ENCODE peak calls at places on chromosomes 11 and 22, in eight cellular contexts. V, A, G, Z, I, F, L and C are unnamed samples. For H3K4me1, the result is how much of the 10 kb centered on the place peaks cover.

GRCh38 chr11:1076061-1076665 is 1.5 kb downstream of the MUC2 start:
- DNase-seq in G (no peak), Z (no peak), A (peak), L (no peak), I (no peak), F (no peak), V (no peak), C (no peak)

GRCh38 chr11:70725786-70726185 is 327.5 kb downstream of the CTTN start:
- DNase-seq in A (no peak), G (no peak), L (no peak), V (no peak), F (no peak), I (no peak), Z (no peak), C (no peak)

GRCh38 chr22:45859231-45860161 is 117.5 kb downstream of the WNT7B start:
- DNase-seq in V (no peak), F (no peak), Z (no peak), A (no peak), I (peak), L (no peak), G (no peak), C (peak)

GRCh38 chr11:76233936-76234703 is 27.8 kb upstream of the WNT11 start:
- DNase-seq in L (peak), A (peak), F (peak), V (peak), G (peak), I (no peak), Z (peak), C (no peak)

GRCh38 chr11:105392546-105392945 is 217.3 kb upstream of the GRIA4 start:
- DNase-seq in G (no peak), A (no peak), Z (no peak), I (no peak), F (no peak), L (no peak), V (no peak), C (no peak)

GRCh38 chr11:80103149-80103859 is 662.5 kb upstream of the TENM4 start:
- DNase-seq in L (no peak), G (no peak), V (no peak), Z (no peak), I (peak), A (no peak), F (no peak), C (no peak)

GRCh38 chr11:84408946-84409411 is 1122.8 kb upstream of the CCDC90B start:
- DNase-seq in V (no peak), G (no peak), F (peak), A (no peak), Z (no peak), I (no peak), L (no peak), C (no peak)

GRCh38 chr22:27799334-27800249 is 2.0 kb downstream of the MN1 start:
- DNase-seq in A (no peak), L (no peak), I (no peak), G (no peak), V (no peak), Z (no peak), F (no peak), C (peak)

GRCh38 chr11:72224587-72225410 is at the start of gene INPPL1:
- DNase-seq in Z (peak), G (no peak), I (no peak), V (peak), L (no peak), F (peak), A (peak), C (peak)

GRCh38 chr11:107337917-107338316 is 119.7 kb downstream of the CWF19L2 start:
- DNase-seq in I (no peak), L (no peak), A (no peak), G (no peak), F (no peak), V (no peak), Z (no peak), C (no peak)

GRCh38 chr11:116558504-116559252 is 214.1 kb downstream of the BUD13 start:
- DNase-seq in Z (no peak), I (no peak), F (no peak), L (no peak), G (peak), A (no peak), V (no peak), C (no peak)

GRCh38 chr11:134289789-134290188 is 13.6 kb downstream of the GLB1L3 start:
- DNase-seq in L (no peak), F (no peak), A (no peak), G (no peak), I (no peak), Z (peak), V (no peak), C (no peak)

GRCh38 chr11:74282421-74282820 is 29.0 kb downstream of the P4HA3 start:
- DNase-seq in F (no peak), L (no peak), G (no peak), Z (no peak), I (no peak), V (no peak), A (no peak), C (no peak)

GRCh38 chr11:120547871-120548681 is 36.5 kb downstream of the GRIK4 start:
- DNase-seq in V (peak), L (no peak), Z (peak), F (peak), G (peak), I (no peak), A (peak), C (peak)

GRCh38 chr11:62889484-62890437 is 9.1 kb downstream of the SLC3A2 start:
- DNase-seq in F (no peak), Z (no peak), I (peak), A (no peak), V (peak), L (no peak), G (peak), C (no peak)

GRCh38 chr22:20396639-20397038 is 2.7 kb downstream of the ZNF74 start:
- DNase-seq in F (no peak), V (no peak), A (no peak), L (no peak), Z (no peak), G (no peak), I (no peak), C (no peak)

GRCh38 chr22:45296628-45297297 is 12.0 kb downstream of the UPK3A start:
- DNase-seq in V (no peak), F (no peak), I (no peak), G (no peak), Z (no peak), L (no peak), A (no peak), C (no peak)

GRCh38 chr11:76799061-76799804 is 16.1 kb downstream of the TSKU start:
- DNase-seq in A (peak), G (peak), F (peak), L (peak), V (peak), Z (peak), I (no peak), C (peak)

GRCh38 chr11:60360621-60361020 is 17.7 kb upstream of the MS4A7 start:
- DNase-seq in V (no peak), L (no peak), G (no peak), Z (no peak), A (no peak), F (peak), I (no peak), C (no peak)

GRCh38 chr11:128179049-128179448 is 408.3 kb downstream of the ETS1 start:
- DNase-seq in I (no peak), A (no peak), V (no peak), L (no peak), F (no peak), Z (no peak), G (no peak), C (no peak)

GRCh38 chr22:47384977-47385376 is 622.5 kb downstream of the TBC1D22A start:
- DNase-seq in G (no peak), Z (no peak), A (peak), I (no peak), V (no peak), F (no peak), L (no peak), C (no peak)

GRCh38 chr11:111909378-111909777 is 2.2 kb downstream of the CRYAB start:
- DNase-seq in V (no peak), L (no peak), A (no peak), G (no peak), I (no peak), Z (no peak), F (no peak), C (no peak)

GRCh38 chr11:6321961-6322362 is 1.7 kb upstream of the CAVIN3 start:
- DNase-seq in L (no peak), G (peak), V (no peak), A (no peak), F (peak), Z (no peak), I (peak), C (no peak)

GRCh38 chr11:15035283-15035682 is 38.1 kb upstream of the CALCB start:
- DNase-seq in Z (no peak), A (no peak), I (no peak), F (peak), V (no peak), G (no peak), L (no peak), C (no peak)

GRCh38 chr11:64089915-64090810 is 54.4 kb downstream of the FLRT1 start:
- DNase-seq in A (no peak), F (no peak), L (no peak), I (no peak), V (no peak), Z (no peak), G (no peak), C (no peak)

GRCh38 chr11:117834838-117835443 is 10.4 kb upstream of the FXYD2 start:
- DNase-seq in G (no peak), I (no peak), V (peak), Z (no peak), F (no peak), L (no peak), A (peak), C (peak)

GRCh38 chr22:39309881-39310714 is 9.3 kb downstream of the RPL3 start:
- DNase-seq in I (no peak), Z (peak), F (no peak), V (no peak), A (no peak), G (no peak), L (no peak), C (no peak)

GRCh38 chr11:16117989-16118810 is 238.1 kb downstream of the SOX6 start:
- DNase-seq in V (no peak), I (no peak), L (no peak), F (no peak), Z (no peak), G (no peak), A (no peak), C (no peak)

GRCh38 chr11:129209891-129210830 is 18.0 kb upstream of the ARHGAP32 start:
- DNase-seq in I (no peak), Z (no peak), V (no peak), L (no peak), G (no peak), A (no peak), F (no peak), C (no peak)

GRCh38 chr11:41235670-41236069 is 223.8 kb downstream of the LRRC4C start:
- DNase-seq in G (no peak), F (no peak), Z (no peak), V (no peak), I (no peak), A (no peak), L (no peak), C (no peak)

GRCh38 chr11:112620621-112621394 is 340.4 kb upstream of the NCAM1 start:
- DNase-seq in L (no peak), A (no peak), F (no peak), V (no peak), I (no peak), Z (peak), G (no peak), C (no peak)

GRCh38 chr22:30921108-30921507 is 47.5 kb downstream of the MORC2 start:
- DNase-seq in F (no peak), A (peak), Z (no peak), G (no peak), L (no peak), V (no peak), I (no peak), C (no peak)

GRCh38 chr11:44658451-44658850 is 68.3 kb upstream of the TSPAN18 start:
- DNase-seq in Z (no peak), G (peak), I (no peak), L (no peak), F (peak), V (no peak), A (no peak), C (no peak)

GRCh38 chr22:49457146-49457545 is 370.5 kb downstream of the BRD1 start:
- DNase-seq in G (no peak), F (no peak), I (no peak), Z (no peak), A (no peak), L (peak), V (no peak), C (no peak)

DNA sequence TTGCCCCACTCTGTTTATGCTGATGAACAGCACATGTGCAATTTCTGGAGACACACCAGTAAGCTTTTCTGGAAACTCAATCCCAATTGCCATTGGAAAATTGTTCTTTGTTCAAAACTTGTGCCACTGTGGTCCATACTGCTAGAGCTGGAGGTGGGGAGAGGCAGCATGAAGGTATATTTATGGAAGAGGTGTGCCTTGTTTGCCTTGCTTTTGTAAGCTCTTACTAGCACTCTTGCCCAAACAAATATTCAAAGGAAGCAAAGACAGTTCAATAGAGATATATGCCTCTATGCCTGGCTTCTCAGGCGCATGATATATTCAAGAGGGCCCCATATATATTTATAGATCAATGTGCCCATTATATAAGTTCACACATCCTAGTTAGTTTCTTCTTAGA is 42.7 kb downstream of the TIMP3 start:
- DNase-seq in Z (no peak), G (no peak), V (no peak), I (no peak), L (no peak), F (no peak), A (no peak), C (no peak)
- H3K4me1 ChIP-seq in Z (under half), G (under half), V (under half), I (under half), L (half or more), F (under half), A (under half), C (under half)

GRCh38 chr22:37660709-37661045 is 2.2 kb downstream of the PDXP start:
- DNase-seq in Z (no peak), V (no peak), F (no peak), G (no peak), I (no peak), L (no peak), A (no peak), C (no peak)

GRCh38 chr22:37661160-37661924 is 2.8 kb downstream of the PDXP start:
- DNase-seq in I (no peak), L (no peak), G (no peak), V (no peak), Z (no peak), A (no peak), F (peak), C (no peak)

GRCh38 chr22:37659066-37659896 is 758 bp downstream of the PDXP start:
- DNase-seq in I (no peak), G (no peak), L (no peak), A (no peak), F (no peak), V (peak), Z (no peak), C (no peak)

GRCh38 chr22:37658133-37659065 is at the start of gene PDXP:
- DNase-seq in V (peak), F (peak), Z (peak), I (peak), A (peak), L (peak), G (peak), C (peak)

DNA sequence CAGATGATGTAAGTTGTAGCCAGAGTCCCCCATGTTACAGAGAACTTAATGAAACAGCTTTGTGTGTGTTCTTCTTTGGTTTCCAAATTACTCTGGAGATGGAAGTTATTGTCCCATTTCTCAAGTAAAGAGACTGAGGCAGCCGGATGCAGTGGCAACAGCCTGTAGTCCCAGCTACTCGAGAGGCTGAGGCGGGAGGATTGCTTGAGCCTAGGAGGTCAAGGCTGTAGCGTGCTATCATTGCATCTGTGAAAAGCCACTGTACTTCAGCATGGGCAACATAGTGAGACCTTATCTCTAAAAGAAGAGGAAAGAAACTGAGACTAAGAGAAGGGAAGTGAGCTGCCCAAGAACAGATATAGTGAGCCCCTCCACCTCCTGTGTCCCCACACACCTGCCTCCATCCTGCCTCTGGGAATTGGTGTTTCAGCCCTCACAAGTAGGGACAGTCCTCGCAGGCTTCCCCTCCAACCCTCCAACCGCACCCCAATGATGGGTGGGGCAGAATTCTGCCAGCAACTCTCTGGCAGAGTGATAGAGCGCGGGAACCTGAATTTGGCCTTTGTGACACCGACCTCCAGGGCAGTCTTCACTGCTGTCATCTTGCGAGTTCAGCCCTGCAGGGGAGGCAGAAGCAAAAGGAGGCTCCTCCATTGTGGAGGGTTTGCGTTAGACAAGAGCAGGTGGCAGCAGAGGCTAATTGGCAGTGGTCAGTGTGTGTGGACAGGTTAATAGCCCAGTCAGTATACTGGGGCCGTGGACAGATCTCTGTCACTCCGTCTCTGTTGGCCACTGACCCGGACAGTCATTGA is 1.6 kb downstream of the PDXP start:
- DNase-seq in Z (no peak), A (no peak), F (no peak), V (peak), G (no peak), L (no peak), I (no peak), C (no peak)
- H3K4me3 ChIP-seq in Z (peak), A (peak), F (peak), V (no peak), G (peak), L (peak), I (peak), C (peak)

DNA sequence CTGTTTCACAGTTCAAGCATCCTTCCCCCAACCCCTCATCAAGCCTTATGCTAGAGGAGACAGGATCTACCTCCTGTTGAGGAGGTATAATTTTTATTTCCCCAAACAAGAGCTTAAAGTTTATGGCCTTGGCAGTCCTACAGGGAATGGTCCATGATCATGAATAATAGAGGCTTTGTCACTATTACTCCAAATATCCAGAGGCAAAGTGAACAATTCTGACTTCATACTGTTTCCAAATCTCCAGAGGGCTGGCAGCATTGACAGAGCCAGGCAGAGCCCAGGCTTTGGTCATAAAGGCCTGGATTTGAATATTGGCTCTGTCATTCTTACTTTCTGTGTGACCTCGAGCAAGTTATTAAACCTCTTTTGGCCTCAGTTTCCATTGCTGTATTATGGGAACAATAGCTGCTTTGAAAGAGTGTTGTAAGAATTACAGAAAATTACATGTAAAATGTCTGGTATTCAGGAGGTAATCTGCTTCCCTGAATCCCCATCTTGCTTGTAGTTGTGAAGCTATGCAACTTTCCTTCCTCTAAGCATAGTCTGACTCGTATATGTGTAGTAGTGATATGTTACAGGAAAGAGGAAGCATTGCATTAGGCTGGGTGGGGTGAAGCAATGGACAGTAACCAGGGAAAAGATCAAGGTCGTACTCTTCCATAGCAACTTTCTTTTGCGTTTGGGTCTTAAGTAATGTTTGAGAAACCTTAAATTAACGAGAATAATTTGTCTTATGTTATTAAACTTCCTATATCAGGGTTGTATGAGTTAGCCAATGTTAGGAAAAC is 88.8 kb downstream of the CD44 start:
- DNase-seq in V (no peak), I (no peak), G (no peak), L (no peak), F (no peak), Z (no peak), A (no peak), C (no peak)
- TF ChIP-seq POLR2AphosphoS5 in V (no peak), I (peak), G (no peak), L (no peak), F (no peak), Z (no peak), A (no peak), C (no peak)

GRCh38 chr11:31816467-31817053 is 5.4 kb upstream of the PAX6 start:
- DNase-seq in Z (no peak), I (no peak), A (peak), F (peak), V (peak), G (no peak), L (no peak), C (no peak)
- H3K4me1 ChIP-seq in Z (under half), I (under half), A (under half), F (half or more), V (half or more), G (under half), L (half or more), C (half or more)

GRCh38 chr22:35648066-35649025 is at the start of gene APOL6:
- DNase-seq in V (peak), A (peak), I (no peak), F (peak), G (peak), Z (no peak), L (no peak), C (peak)

GRCh38 chr22:35649636-35650250 is 1.5 kb downstream of the APOL6 start:
- DNase-seq in I (no peak), F (no peak), A (no peak), V (no peak), L (no peak), G (no peak), Z (no peak), C (no peak)

GRCh38 chr22:35651085-35651484 is 2.8 kb downstream of the APOL6 start:
- DNase-seq in Z (no peak), L (no peak), A (no peak), V (no peak), I (no peak), F (no peak), G (no peak), C (no peak)

GRCh38 chr22:35645646-35646045 is 2.6 kb upstream of the APOL6 start:
- DNase-seq in Z (no peak), L (no peak), A (no peak), I (no peak), F (no peak), V (no peak), G (no peak), C (no peak)

DNA sequence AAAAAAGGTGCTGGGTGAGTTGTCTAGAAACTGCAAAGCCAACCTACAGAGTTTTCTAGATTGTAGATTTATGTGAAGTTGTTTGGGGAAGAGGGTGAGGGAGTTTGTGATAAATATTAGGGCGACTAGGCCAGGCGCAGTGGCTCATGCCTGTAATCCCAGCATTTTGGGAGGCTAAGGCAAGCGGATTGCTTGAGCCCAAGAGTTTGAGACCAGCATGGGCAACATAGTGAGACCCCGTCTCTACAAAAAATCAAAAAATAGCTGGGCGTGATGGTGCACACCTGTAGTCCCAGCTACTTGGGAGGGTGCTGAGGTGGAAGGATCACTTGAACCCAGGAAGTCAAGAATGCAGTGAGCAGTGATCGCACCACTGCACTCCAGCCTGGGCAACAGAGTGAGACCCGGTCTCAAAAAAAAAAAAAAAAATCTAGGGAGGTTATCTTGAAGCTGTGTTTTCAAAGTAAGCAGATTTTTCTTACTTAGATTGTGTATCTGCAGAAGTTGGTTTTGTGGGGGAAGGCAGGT is 844 bp downstream of the APOL6 start:
- DNase-seq in A (no peak), V (no peak), L (no peak), I (no peak), F (no peak), G (no peak), Z (no peak), C (no peak)
- H3K4me3 ChIP-seq in A (peak), V (peak), L (peak), I (peak), F (no peak), G (peak), Z (peak), C (peak)